ENCODE peak calls at places on chromosome 9, in five cellular contexts. I is HEK293T; R is activated T-helper 1 cell treated with anti-CD3 and anti-CD28 coated beads, Interleukin-2, amount 50 U/mL, for 16 hours; T is pulmonary artery endothelial cell; G is naive thymus-derived CD4-positive, alpha-beta T cell. L is an unnamed sample.

GRCh38 chr9:132582276-132582785 is at the start of gene BARHL1:
- DNase-seq in R (no peak), I (no peak), G (no peak), T (no peak), L (no peak)

GRCh38 chr9:98570663-98571440 is 137.9 kb downstream of the GABBR2 start:
- DNase-seq in T (no peak), R (no peak), G (no peak), I (no peak), L (no peak)

GRCh38 chr9:124559871-124560270 is 52.7 kb upstream of the NR5A1 start:
- DNase-seq in G (no peak), R (no peak), T (no peak), I (no peak), L (no peak)

GRCh38 chr9:72557549-72557948 is 36.1 kb downstream of the TMC1 start:
- DNase-seq in G (no peak), R (no peak), I (no peak), T (peak; percentile 36), L (no peak)

GRCh38 chr9:34589656-34590375 is at the start of gene CNTFR:
- DNase-seq in G (no peak), R (no peak), I (peak; percentile 72), T (no peak), L (no peak)

GRCh38 chr9:137506702-137507171 is 43.5 kb downstream of the PNPLA7 start:
- DNase-seq in R (no peak), I (no peak), G (no peak), T (no peak), L (no peak)

GRCh38 chr9:19998153-19998552 is 209.3 kb upstream of the SLC24A2 start:
- DNase-seq in I (no peak), T (peak; percentile 29), R (no peak), G (no peak), L (no peak)

GRCh38 chr9:108212179-108212578 is 643.6 kb downstream of the ACTL7B start:
- DNase-seq in R (no peak), I (no peak), G (no peak), T (no peak), L (no peak)

GRCh38 chr9:132673355-132673754 is 3.1 kb downstream of the GTF3C4 start:
- DNase-seq in T (no peak), G (peak; percentile 34), R (no peak), I (peak; percentile 38), L (no peak)

GRCh38 chr9:12740845-12741244 is 34.0 kb upstream of the LURAP1L start:
- DNase-seq in I (no peak), R (no peak), T (no peak), G (no peak), L (no peak)

GRCh38 chr9:135602789-135603481 is 36.4 kb downstream of the GLT6D1 start:
- DNase-seq in G (no peak), I (peak; percentile 59), R (peak; percentile 36), T (no peak), L (no peak)

GRCh38 chr9:91424403-91425176 is 958 bp upstream of the NFIL3 start:
- DNase-seq in R (no peak), G (peak; percentile 54), T (no peak), I (peak; percentile 46), L (no peak)

GRCh38 chr9:127572961-127573727 is 38.9 kb upstream of the STXBP1 start:
- DNase-seq in G (no peak), I (no peak), R (no peak), T (no peak), L (no peak)

GRCh38 chr9:133075925-133076324 is 14.1 kb downstream of the CEL start:
- DNase-seq in T (no peak), G (no peak), R (no peak), I (no peak), L (no peak)

GRCh38 chr9:93184439-93185221 is 691 bp downstream of the WNK2 start:
- DNase-seq in T (no peak), R (no peak), G (no peak), I (peak; percentile 54), L (no peak)

GRCh38 chr9:84513473-84513872 is 156.1 kb upstream of the NTRK2 start:
- DNase-seq in R (no peak), G (no peak), I (no peak), T (no peak), L (no peak)

GRCh38 chr9:7137040-7137439 is 379.3 kb downstream of the KDM4C start:
- DNase-seq in G (no peak), I (no peak), T (no peak), R (no peak), L (no peak)

GRCh38 chr9:136258299-136258625 is 12.7 kb upstream of the QSOX2 start:
- DNase-seq in I (no peak), R (no peak), T (no peak), G (no peak), L (no peak)

GRCh38 chr9:91716815-91717214 is 233.2 kb downstream of the ROR2 start:
- DNase-seq in G (no peak), R (no peak), I (no peak), T (no peak), L (no peak)

GRCh38 chr9:133494636-133495326 is 15.9 kb upstream of the SLC2A6 start:
- DNase-seq in I (no peak), R (no peak), T (no peak), G (no peak), L (no peak)

GRCh38 chr9:14080940-14081621 is 232.9 kb downstream of the NFIB start:
- DNase-seq in I (no peak), G (no peak), T (no peak), R (no peak), L (no peak)

GRCh38 chr9:130994546-130995398 is 14.2 kb upstream of the LAMC3 start:
- DNase-seq in R (no peak), T (no peak), I (no peak), G (no peak), L (no peak)

GRCh38 chr9:130029223-130029583 is 13.8 kb downstream of the FNBP1 start:
- DNase-seq in T (no peak), R (no peak), I (no peak), G (no peak), L (no peak)

L was measured in GOT3.